ENCODE peak calls at places on chromosome 14, in six cellular contexts. M is endothelial cell of umbilical vein, K is HCT116, Y is K562, A is PC-3, D is astrocyte. V is an unnamed sample.
A peak's percentile ranks its signal among the peaks of the same experiment; 100 is the strongest.

GRCh38 chr14:32594766-32595165 is 265.7 kb downstream of the AKAP6 start:
- DNase-seq in A (peak; percentile 40), Y (no peak), K (no peak), M (no peak), D (peak; percentile 80), V (peak; percentile 79)

GRCh38 chr14:101470266-101470665 is 91.0 kb upstream of the DIO3 start:
- DNase-seq in M (no peak), A (no peak), Y (no peak), K (no peak), D (no peak), V (no peak)

GRCh38 chr14:68876976-68877375 is 84.1 kb upstream of the ZFP36L1 start:
- DNase-seq in D (no peak), M (no peak), Y (no peak), A (no peak), K (no peak), V (no peak)

GRCh38 chr14:64040044-64040443 is 187.2 kb downstream of the SYNE2 start:
- DNase-seq in K (no peak), D (no peak), M (peak; percentile 28), A (peak; percentile 37), Y (no peak), V (peak; percentile 10)

GRCh38 chr14:29846339-29847129 is 81.1 kb downstream of the PRKD1 start:
- DNase-seq in Y (no peak), A (no peak), K (no peak), D (no peak), M (no peak), V (peak; percentile 19)

GRCh38 chr14:96710060-96710636 is 87.0 kb upstream of the VRK1 start:
- DNase-seq in A (no peak), M (no peak), Y (no peak), D (no peak), K (no peak), V (no peak)

GRCh38 chr14:30527196-30527595 is 31.8 kb upstream of the G2E3 start:
- DNase-seq in A (no peak), M (no peak), K (no peak), Y (no peak), D (no peak), V (no peak)

GRCh38 chr14:31128601-31129526 is 78.7 kb downstream of the HECTD1 start:
- DNase-seq in K (no peak), M (no peak), D (no peak), A (no peak), Y (no peak), V (no peak)

GRCh38 chr14:53751650-53752049 is 205.0 kb downstream of the BMP4 start:
- DNase-seq in K (no peak), A (no peak), D (no peak), M (no peak), Y (no peak), V (no peak)

GRCh38 chr14:87152701-87153100 is 840.3 kb downstream of the GALC start:
- DNase-seq in A (no peak), K (no peak), D (no peak), Y (no peak), M (no peak), V (no peak)

GRCh38 chr14:65044596-65044959 is 57.7 kb downstream of the MAX start:
- DNase-seq in K (no peak), A (no peak), M (no peak), D (no peak), Y (peak; percentile 23), V (no peak)

GRCh38 chr14:104681689-104682074 is 7.7 kb upstream of the INF2 start:
- DNase-seq in D (peak; percentile 74), M (peak; percentile 91), K (no peak), A (peak; percentile 90), Y (no peak), V (peak; percentile 81)

GRCh38 chr14:75711134-75711795 is 50.2 kb downstream of the TTLL5 start:
- DNase-seq in D (peak; percentile 57), M (peak; percentile 41), A (peak; percentile 74), Y (peak; percentile 21), K (peak; percentile 43), V (peak; percentile 75)

GRCh38 chr14:81301813-81302212 is 81.1 kb upstream of the GTF2A1 start:
- DNase-seq in M (no peak), D (no peak), K (no peak), A (no peak), Y (no peak), V (no peak)

GRCh38 chr14:96698846-96699543 is 98.2 kb upstream of the VRK1 start:
- DNase-seq in A (no peak), K (no peak), D (no peak), M (no peak), Y (peak; percentile 47), V (no peak)

GRCh38 chr14:95370076-95370475 is 50.4 kb upstream of the CLMN start:
- DNase-seq in Y (no peak), A (no peak), D (no peak), M (no peak), K (no peak), V (no peak)

DNA sequence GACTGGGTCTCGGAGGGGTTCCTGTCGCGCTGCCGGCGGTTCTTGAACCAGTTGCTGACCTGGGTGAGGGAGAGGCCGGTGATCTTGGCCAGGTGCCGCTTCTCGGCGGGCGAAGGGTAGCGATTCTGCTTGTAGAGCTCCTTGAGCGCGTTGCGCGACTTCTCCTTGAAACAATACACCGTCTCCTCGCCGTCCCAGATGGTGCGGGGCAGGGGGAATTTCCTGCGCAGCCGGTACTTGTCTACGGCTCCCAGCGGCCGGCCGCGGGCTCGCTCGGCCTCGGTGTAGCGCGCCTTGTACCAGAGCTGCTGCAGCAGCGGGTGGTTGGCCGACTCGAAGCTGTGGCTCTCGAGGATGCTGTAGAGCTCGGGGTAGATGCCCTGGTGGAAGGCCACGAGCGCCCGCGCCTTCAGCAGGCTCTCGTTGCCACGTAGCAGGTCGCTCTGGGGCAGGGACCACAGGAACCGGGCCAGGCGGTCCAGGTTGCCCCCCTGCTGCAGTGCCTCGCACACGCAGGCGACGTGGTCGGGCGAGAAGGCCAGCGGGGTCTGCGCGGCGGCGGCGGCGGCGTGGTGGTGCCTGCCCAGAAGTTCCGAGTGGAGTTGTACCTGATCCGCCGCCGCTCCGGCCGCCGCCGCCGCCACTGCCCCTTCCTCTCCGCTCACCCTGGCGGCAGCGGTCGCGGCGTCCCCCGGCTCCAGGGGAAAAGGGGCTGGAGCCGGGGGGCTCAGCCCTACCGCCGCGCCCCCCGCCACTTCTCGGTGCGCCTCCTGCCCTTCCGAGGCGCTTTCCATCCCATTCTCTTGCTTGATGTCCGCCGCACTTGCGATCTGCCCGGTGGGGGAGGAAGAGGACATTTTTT is 702 bp downstream of the SIX4 start:
- DNase-seq in K (no peak), D (peak; percentile 49), M (peak; percentile 66), A (peak; percentile 67), Y (peak; percentile 13), V (peak; percentile 69)
- TF ChIP-seq EZH2 in K (no peak), D (no peak), M (no peak), A (no peak), Y (no peak), V (no peak)

DNA sequence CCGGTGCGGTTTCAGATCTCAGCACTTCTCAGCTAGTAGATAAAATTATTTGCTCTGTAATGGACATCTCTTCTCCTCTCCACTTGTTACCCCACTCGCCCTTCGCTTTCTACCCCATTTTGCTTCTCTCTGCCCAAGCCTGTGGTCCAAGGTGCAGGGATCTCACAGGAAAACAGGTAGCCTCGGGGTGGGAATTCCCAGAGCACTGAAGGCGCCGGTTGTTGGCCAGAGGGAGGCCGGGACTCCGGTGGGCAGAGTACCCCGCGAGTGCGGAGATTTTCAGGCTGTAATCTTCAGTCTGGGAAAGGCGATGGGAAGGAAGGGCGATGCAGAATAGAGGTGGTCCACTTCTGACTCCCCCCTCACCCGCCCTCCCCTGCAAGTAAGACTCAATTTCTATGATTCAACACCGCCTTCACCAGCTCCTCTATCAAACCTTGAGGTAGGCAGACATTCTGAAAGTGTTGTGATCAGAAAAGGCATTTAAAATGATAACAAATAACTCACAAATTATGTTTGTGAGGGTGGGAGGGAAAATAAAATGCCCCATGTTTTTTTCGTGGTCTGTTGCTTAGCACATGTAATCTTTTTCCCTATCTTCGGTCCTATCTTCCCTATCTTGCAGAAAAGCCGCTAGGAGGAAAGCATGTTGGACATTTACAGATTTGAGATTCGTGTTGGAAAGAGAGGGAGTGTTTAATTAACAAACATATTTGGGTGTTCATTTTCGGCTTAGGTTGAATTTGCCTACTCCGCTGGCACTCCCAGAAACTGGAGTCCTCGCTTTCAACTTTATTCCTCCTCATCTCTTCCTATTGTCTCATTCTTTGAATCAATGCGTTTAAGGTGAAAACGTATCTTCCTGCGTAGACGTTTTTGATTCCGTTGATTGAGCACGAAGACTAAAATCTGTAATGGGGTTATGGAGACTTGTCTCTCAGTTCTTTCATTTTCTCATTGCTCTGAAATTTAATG is 8.5 kb downstream of the FOXG1 start:
- DNase-seq in A (no peak), Y (no peak), M (no peak), D (no peak), K (no peak), V (no peak)
- TF ChIP-seq EZH2 in A (no peak), Y (no peak), M (peak; percentile 77), D (peak; percentile 38), K (no peak), V (no peak)

DNA sequence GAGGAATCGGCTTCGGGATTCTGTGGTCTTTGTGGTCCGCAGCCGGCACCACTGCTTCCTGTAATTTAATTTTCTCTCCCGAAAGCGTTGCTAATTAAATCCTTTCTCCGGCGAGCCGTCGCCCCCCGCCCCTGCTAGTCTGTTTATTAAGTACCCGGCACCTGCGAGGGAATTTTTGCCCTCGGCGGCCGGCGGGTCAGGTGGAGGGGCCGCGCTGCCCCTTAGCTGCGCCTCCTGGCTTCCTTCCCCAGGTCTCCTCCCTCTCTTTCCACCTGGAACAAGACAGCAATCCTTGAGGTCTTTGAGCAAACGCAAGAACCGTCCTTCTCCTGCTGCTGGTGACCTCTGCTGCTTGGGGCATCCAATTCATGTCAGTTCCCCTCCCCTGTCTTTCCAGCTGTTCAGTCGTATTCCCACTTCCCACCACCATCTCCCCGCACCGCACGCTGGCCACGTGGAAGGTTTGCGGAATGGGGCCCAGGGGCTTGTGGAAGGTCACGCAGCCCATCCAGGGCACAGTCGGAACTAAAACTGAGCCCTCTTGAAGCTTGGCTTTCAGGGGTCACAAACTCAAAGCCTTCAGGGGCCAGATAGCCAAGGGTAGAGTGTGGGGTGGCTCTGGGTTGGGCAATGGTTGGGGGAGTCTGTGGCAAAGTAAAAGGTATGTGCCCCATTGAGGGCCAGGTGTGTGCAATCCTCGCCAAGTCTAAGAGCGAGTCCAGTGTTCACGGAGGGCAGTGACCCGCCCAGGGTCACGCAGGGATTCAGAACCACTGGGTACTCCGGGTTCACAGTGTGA is 16.1 kb downstream of the ZDHHC22 start:
- DNase-seq in K (no peak), Y (no peak), M (no peak), D (no peak), A (no peak), V (no peak)
- TF ChIP-seq EZH2 in K (no peak), Y (no peak), M (peak; percentile 57), D (no peak), A (no peak), V (peak; percentile 57)

DNA sequence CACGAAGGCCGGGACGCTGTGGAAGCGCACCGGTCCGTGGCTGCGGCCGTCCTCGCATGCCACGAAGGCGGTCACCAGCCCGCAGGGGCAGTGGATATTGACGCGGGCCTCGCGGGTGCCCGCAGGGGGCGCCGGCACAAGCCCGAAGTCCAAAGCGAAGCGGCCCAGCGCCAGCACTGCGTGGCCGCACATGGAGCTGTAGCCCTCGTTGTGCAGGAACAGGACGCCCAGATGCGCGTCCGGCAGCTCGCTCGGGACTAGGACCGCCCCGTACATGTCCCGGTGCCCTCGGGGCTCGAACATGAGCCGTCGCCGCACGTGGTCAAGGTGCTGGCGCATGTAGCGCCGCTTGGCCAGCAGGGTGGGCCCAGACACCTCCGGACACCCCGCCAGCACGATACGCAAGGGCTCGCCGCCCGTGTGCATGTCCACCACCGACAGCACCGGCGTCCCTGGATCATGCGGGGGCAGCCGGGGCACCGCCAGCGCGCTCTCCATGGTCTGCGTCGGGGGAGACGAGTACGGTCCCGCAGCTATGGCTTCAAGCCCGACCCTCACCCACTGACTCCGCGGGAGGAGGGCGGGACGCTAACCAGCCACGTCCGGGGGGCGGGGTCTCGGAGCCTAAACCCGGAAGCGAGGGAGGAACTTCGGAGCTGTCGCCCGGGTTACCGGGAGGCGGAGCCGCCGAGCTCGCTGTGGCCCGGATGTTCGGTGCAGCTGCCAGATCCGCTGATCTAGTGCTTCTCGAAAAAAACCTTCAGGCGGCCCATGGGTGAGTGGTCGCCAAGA is at the start of the genes JKAMP and L3HYPDH:
- DNase-seq in M (peak; percentile 96), K (peak; percentile 90), D (peak; percentile 87), A (peak; percentile 100), Y (peak; percentile 85), V (peak; percentile 95)
- TF ChIP-seq EZH2 in M (no peak), K (no peak), D (no peak), A (no peak), Y (no peak), V (no peak)

V was measured in fibroblast of lung.